ENCODE peak calls at places on chromosomes 1 and 21, in seven cellular contexts. Y, X, A, I, O, D and T are unnamed samples.

GRCh38 chr1:199018471-199019135 is 379.8 kb downstream of the PTPRC start:
- DNase-seq in Y (no peak), X (no peak), A (no peak), I (no peak), O (no peak), D (no peak), T (no peak)

GRCh38 chr1:67735806-67736627 is 51.0 kb downstream of the GADD45A start:
- DNase-seq in Y (peak; percentile 39), X (peak; percentile 77), A (peak; percentile 70), I (peak; percentile 84), O (no peak), D (peak; percentile 82), T (peak; percentile 74)

GRCh38 chr1:227742738-227743715 is 7.8 kb downstream of the SNAP47 start:
- DNase-seq in Y (no peak), X (no peak), A (no peak), I (no peak), O (no peak), D (no peak), T (no peak)

GRCh38 chr1:160416369-160416768 is 16.0 kb downstream of the VANGL2 start:
- DNase-seq in Y (no peak), X (no peak), A (no peak), I (no peak), O (peak; percentile 22), D (no peak), T (no peak)

GRCh38 chr1:2786329-2787162 is 14.9 kb downstream of the TTC34 start:
- DNase-seq in Y (peak; percentile 61), X (peak; percentile 41), A (peak; percentile 67), I (no peak), O (no peak), D (peak; percentile 80), T (no peak)

GRCh38 chr1:68916227-68916853 is 419.5 kb upstream of the DEPDC1 start:
- DNase-seq in Y (peak; percentile 15), X (peak; percentile 72), A (no peak), I (peak; percentile 19), O (no peak), D (no peak), T (no peak)

GRCh38 chr1:215710340-215710971 is 143.4 kb downstream of the KCTD3 start:
- DNase-seq in Y (no peak), X (no peak), A (peak; percentile 45), I (no peak), O (peak; percentile 59), D (no peak), T (no peak)

GRCh38 chr1:39729030-39729429 is 9.7 kb upstream of the PPIE start:
- DNase-seq in Y (no peak), X (no peak), A (no peak), I (no peak), O (no peak), D (no peak), T (no peak)

GRCh38 chr1:213925783-213926182 is 62.0 kb upstream of the PROX1 start:
- DNase-seq in Y (no peak), X (no peak), A (no peak), I (peak; percentile 14), O (no peak), D (no peak), T (no peak)

GRCh38 chr1:239044829-239045228 is 341.5 kb upstream of the CHRM3 start:
- DNase-seq in Y (no peak), X (no peak), A (no peak), I (no peak), O (no peak), D (no peak), T (no peak)

GRCh38 chr1:30087465-30087864 is 635.9 kb downstream of the MATN1 start:
- DNase-seq in Y (no peak), X (no peak), A (no peak), I (no peak), O (peak; percentile 6), D (no peak), T (no peak)

GRCh38 chr1:156571261-156571958 is 955 bp downstream of the IQGAP3 start:
- DNase-seq in Y (no peak), X (no peak), A (no peak), I (no peak), O (no peak), D (no peak), T (no peak)

GRCh38 chr1:22119626-22120468 is 23.1 kb downstream of the WNT4 start:
- DNase-seq in Y (no peak), X (no peak), A (no peak), I (no peak), O (no peak), D (no peak), T (no peak)

GRCh38 chr1:44947060-44947773 is 39.2 kb downstream of the EIF2B3 start:
- DNase-seq in Y (peak; percentile 18), X (peak; percentile 63), A (no peak), I (peak; percentile 34), O (no peak), D (no peak), T (peak; percentile 25)

GRCh38 chr1:109094377-109094803 is 3.8 kb downstream of the TMEM167B start:
- DNase-seq in Y (no peak), X (no peak), A (no peak), I (no peak), O (no peak), D (no peak), T (peak; percentile 31)

GRCh38 chr21:39004776-39005605 is 178.3 kb downstream of the PSMG1 start:
- DNase-seq in Y (no peak), X (peak; percentile 48), A (no peak), I (peak; percentile 64), O (no peak), D (no peak), T (peak; percentile 78)

GRCh38 chr1:7588457-7588827 is 182.7 kb upstream of the VAMP3 start:
- DNase-seq in Y (no peak), X (no peak), A (no peak), I (no peak), O (no peak), D (peak; percentile 65), T (no peak)

GRCh38 chr1:214124915-214125314 is 137.1 kb downstream of the PROX1 start:
- DNase-seq in Y (no peak), X (no peak), A (no peak), I (no peak), O (peak; percentile 40), D (no peak), T (no peak)

GRCh38 chr1:167136191-167136614 is 42.3 kb downstream of the STYXL2 start:
- DNase-seq in Y (no peak), X (peak; percentile 79), A (no peak), I (no peak), O (no peak), D (no peak), T (no peak)

GRCh38 chr1:71083271-71083670 is 2.4 kb upstream of the ZRANB2 start:
- DNase-seq in Y (no peak), X (no peak), A (no peak), I (no peak), O (no peak), D (no peak), T (no peak)

GRCh38 chr1:180196436-180197003 is 33.5 kb upstream of the LHX4 start:
- DNase-seq in Y (no peak), X (no peak), A (no peak), I (no peak), O (no peak), D (no peak), T (no peak)

GRCh38 chr21:39363607-39364555 is 15.0 kb upstream of the HMGN1 start:
- DNase-seq in Y (no peak), X (no peak), A (peak; percentile 34), I (no peak), O (no peak), D (no peak), T (no peak)

GRCh38 chr1:6998267-6998666 is 213.0 kb downstream of the CAMTA1 start:
- DNase-seq in Y (peak; percentile 58), X (no peak), A (no peak), I (no peak), O (peak; percentile 30), D (no peak), T (no peak)

GRCh38 chr1:201508809-201509208 is 1.9 kb upstream of the CSRP1 start:
- DNase-seq in Y (no peak), X (no peak), A (no peak), I (peak; percentile 43), O (no peak), D (no peak), T (no peak)

GRCh38 chr1:201511925-201512539 is 5.1 kb upstream of the CSRP1 start:
- DNase-seq in Y (no peak), X (peak; percentile 89), A (no peak), I (peak; percentile 69), O (peak; percentile 22), D (no peak), T (peak; percentile 82)

GRCh38 chr1:201511396-201511795 is 4.5 kb upstream of the CSRP1 start:
- DNase-seq in Y (no peak), X (no peak), A (no peak), I (peak; percentile 34), O (no peak), D (no peak), T (no peak)

GRCh38 chr1:201510734-201511133 is 3.8 kb upstream of the CSRP1 start:
- DNase-seq in Y (no peak), X (no peak), A (no peak), I (no peak), O (no peak), D (no peak), T (no peak)

GRCh38 chr1:201509601-201510374 is 2.9 kb upstream of the CSRP1 start:
- DNase-seq in Y (no peak), X (no peak), A (no peak), I (peak; percentile 27), O (no peak), D (no peak), T (no peak)
- H3K4me1 ChIP-seq in Y (peaks cover 66% of the 10 kb centered on the region), X (peaks cover 47% of the 10 kb centered on the region), A (peaks cover 23% of the 10 kb centered on the region), I (peaks cover 12% of the 10 kb centered on the region), O (peaks cover 42% of the 10 kb centered on the region), D (peaks cover 44% of the 10 kb centered on the region), T (peaks cover 22% of the 10 kb centered on the region)

GRCh38 chr1:32334274-32334861 is 1.7 kb downstream of the MARCKSL1 start:
- DNase-seq in Y (no peak), X (no peak), A (peak; percentile 35), I (no peak), O (no peak), D (no peak), T (no peak)
- TF ChIP-seq POLR2A in Y (no peak), X (no peak), A (peak; percentile 72), I (no peak), O (no peak), D (no peak), T (no peak)

DNA sequence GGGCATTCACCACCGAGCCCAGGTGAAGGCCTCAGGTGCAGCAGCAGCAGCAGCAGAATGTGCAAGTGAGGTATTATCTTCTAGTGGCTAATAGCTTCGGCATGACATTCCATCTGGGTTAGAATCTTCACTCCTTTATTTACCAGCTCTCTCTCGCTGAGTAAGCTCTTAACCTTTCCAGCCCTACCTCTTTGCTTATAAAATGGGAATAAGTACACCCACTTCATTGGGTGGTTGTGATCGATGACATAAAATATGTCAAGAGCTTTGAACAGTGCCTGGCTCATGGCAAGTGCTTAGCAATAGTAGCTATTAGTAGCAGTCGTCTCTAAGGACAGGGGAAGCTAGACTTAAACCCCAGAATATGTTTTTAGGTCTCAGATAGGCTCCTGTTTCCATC is 149.5 kb downstream of the NOS1AP start:
- DNase-seq in Y (no peak), X (no peak), A (no peak), I (no peak), O (no peak), D (no peak), T (no peak)
- H3K4me1 ChIP-seq in Y (peaks cover 14% of the 10 kb centered on the region), X (peaks cover 10% of the 10 kb centered on the region), A (no peaks in the 10 kb centered on the region), I (no peaks in the 10 kb centered on the region), O (peaks cover 24% of the 10 kb centered on the region), D (no peaks in the 10 kb centered on the region), T (no peaks in the 10 kb centered on the region)

DNA sequence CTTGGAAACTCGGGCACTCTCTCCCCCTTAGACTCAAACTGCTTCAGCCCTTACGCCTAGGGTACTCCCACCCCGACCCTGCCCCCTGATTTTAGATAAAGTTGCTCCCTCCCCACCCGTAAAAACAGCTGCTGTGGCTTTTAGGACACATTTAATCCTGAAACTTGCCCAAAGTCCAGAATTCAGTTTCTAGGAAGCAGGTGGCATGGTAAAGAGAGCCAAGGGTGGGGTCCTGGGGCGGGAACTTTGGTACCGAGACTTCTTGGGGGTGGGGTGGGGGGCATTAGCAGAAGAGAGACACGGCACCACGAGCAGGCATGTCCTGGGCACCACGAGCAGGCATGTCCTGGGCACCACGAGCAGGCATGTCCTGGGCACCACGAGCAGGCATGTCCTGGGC is 52.4 kb downstream of the CASZ1 start:
- DNase-seq in Y (no peak), X (no peak), A (no peak), I (no peak), O (no peak), D (no peak), T (no peak)
- TF ChIP-seq POLR2A in Y (no peak), X (no peak), A (no peak), I (no peak), O (no peak), D (no peak), T (no peak)